ENCODE peak calls at places on chromosomes 5 and 9, in six cellular contexts. L is CD8-positive, alpha-beta T cell; N is choroid plexus epithelial cell; K is brain microvascular endothelial cell; X is A549; C is SK-N-SH. Q is an unnamed sample.

GRCh38 chr5:112869948-112870347 is 8.9 kb downstream of the SRP19 start:
- DNase-seq in L (no peak), N (no peak), K (no peak), X (no peak), C (no peak), Q (no peak)

GRCh38 chr5:137808503-137809135 is 54.5 kb upstream of the HNRNPA0 start:
- DNase-seq in L (no peak), N (peak; percentile 16), K (peak; percentile 13), X (no peak), C (no peak), Q (no peak)

GRCh38 chr5:170159101-170159698 is 53.5 kb downstream of the FOXI1 start:
- DNase-seq in L (no peak), N (peak; percentile 59), K (peak; percentile 70), X (peak; percentile 29), C (no peak), Q (no peak)

GRCh38 chr5:11239261-11239660 is 478.2 kb upstream of the DAP start:
- DNase-seq in L (no peak), N (no peak), K (no peak), X (no peak), C (no peak), Q (no peak)

GRCh38 chr9:69549310-69550202 is 122.6 kb downstream of the APBA1 start:
- DNase-seq in L (no peak), N (peak; percentile 62), K (peak; percentile 29), X (peak; percentile 21), C (peak; percentile 44), Q (no peak)

GRCh38 chr9:117412006-117412715 is 2.7 kb downstream of the ASTN2 start:
- DNase-seq in L (no peak), N (no peak), K (no peak), X (no peak), C (peak; percentile 55), Q (peak; percentile 52)

GRCh38 chr9:133471551-133472276 is 7.2 kb downstream of the SLC2A6 start:
- DNase-seq in L (no peak), N (no peak), K (no peak), X (no peak), C (no peak), Q (no peak)

GRCh38 chr9:91847576-91847975 is 102.5 kb downstream of the ROR2 start:
- DNase-seq in L (no peak), N (peak; percentile 71), K (peak; percentile 13), X (no peak), C (peak; percentile 44), Q (no peak)

GRCh38 chr5:76808142-76808691 is 10.6 kb upstream of the F2RL1 start:
- DNase-seq in L (no peak), N (peak; percentile 45), K (no peak), X (no peak), C (no peak), Q (no peak)

GRCh38 chr5:7850533-7851239 is at the start of gene CFAP90:
- DNase-seq in L (no peak), N (peak; percentile 66), K (peak; percentile 52), X (no peak), C (peak; percentile 94), Q (no peak)

GRCh38 chr5:158117467-158118165 is 258.7 kb upstream of the CLINT1 start:
- DNase-seq in L (no peak), N (no peak), K (no peak), X (no peak), C (no peak), Q (no peak)

GRCh38 chr9:134293576-134294227 is 32.6 kb upstream of the RXRA start:
- DNase-seq in L (no peak), N (peak; percentile 34), K (no peak), X (no peak), C (peak; percentile 92), Q (no peak)

GRCh38 chr9:17742065-17742464 is 163.2 kb downstream of the SH3GL2 start:
- DNase-seq in L (no peak), N (no peak), K (no peak), X (no peak), C (no peak), Q (no peak)

GRCh38 chr9:22079873-22080341 is 70.8 kb upstream of the CDKN2B start:
- DNase-seq in L (no peak), N (peak; percentile 94), K (no peak), X (no peak), C (no peak), Q (no peak)

GRCh38 chr5:143652104-143652700 is 159.8 kb upstream of the HMHB1 start:
- DNase-seq in L (no peak), N (peak; percentile 38), K (no peak), X (no peak), C (no peak), Q (no peak)

GRCh38 chr5:177098103-177098771 is 11.5 kb downstream of the FGFR4 start:
- DNase-seq in L (no peak), N (peak; percentile 28), K (no peak), X (no peak), C (peak; percentile 82), Q (no peak)

GRCh38 chr5:76701298-76701697 is 14.6 kb upstream of the F2R start:
- DNase-seq in L (no peak), N (peak; percentile 95), K (peak; percentile 89), X (no peak), C (no peak), Q (no peak)

GRCh38 chr9:28668158-28668557 is 1094.9 kb upstream of the C9orf72 start:
- DNase-seq in L (no peak), N (no peak), K (no peak), X (no peak), C (no peak), Q (no peak)

GRCh38 chr9:134981829-134982228 is 64.1 kb upstream of the FCN1 start:
- DNase-seq in L (no peak), N (no peak), K (no peak), X (no peak), C (no peak), Q (no peak)

GRCh38 chr5:145936401-145937131 is at the start of gene SH3RF2:
- DNase-seq in L (no peak), N (peak; percentile 91), K (peak; percentile 85), X (peak; percentile 88), C (no peak), Q (no peak)

GRCh38 chr9:120016231-120016630 is 563.7 kb downstream of the CDK5RAP2 start:
- DNase-seq in L (no peak), N (no peak), K (no peak), X (no peak), C (no peak), Q (no peak)

GRCh38 chr5:114065942-114066341 is 295.9 kb upstream of the KCNN2 start:
- DNase-seq in L (no peak), N (no peak), K (no peak), X (no peak), C (no peak), Q (no peak)

DNA sequence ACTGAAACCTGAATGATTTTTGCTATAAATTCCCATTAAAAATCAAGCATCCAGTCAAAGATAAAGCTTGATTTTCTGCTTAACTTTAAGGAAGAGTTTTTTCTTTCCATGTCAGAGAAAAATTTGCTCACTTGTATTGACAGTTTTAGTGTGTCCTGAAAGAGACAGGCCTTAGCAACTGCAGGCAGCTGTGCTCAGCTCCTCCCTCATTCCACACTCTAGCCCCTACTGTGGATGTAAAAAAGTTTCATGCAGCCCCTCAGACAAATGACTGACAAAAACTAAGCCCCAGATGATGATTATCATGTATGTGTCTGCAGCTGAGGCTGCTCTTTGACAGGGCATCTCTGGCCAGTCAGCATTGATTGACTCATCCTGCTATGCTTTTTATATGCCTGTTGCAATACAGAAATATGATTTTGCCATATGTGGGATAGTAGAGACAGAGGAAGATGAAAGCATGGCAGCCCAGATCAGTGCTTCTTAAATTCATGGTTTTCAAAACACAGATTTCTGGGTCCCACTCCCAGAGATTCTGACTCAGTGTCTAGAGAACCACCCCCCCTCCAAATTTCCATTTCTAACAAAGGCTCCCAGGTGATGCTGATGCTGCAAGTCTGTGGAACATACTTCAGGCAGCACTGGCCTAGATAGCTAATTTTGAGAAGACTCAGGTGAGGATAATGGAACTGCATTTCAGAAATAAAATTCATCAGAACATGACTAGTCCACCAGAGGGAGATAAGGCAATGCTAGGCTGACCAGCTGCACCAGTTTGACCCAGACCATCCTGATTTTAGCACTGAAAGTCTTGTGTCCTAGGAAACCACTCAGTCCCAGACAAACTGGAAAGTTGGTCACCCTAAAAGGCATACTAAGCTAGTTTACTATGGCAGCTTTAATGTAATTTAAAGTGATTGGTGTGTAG is 298.7 kb upstream of the KCNN2 start:
- DNase-seq in L (no peak), N (no peak), K (no peak), X (no peak), C (no peak), Q (no peak)
- TF ChIP-seq CTCF in L (no peak), N (peak; percentile 2), K (peak; percentile 5), X (no peak), C (no peak), Q (no peak)

DNA sequence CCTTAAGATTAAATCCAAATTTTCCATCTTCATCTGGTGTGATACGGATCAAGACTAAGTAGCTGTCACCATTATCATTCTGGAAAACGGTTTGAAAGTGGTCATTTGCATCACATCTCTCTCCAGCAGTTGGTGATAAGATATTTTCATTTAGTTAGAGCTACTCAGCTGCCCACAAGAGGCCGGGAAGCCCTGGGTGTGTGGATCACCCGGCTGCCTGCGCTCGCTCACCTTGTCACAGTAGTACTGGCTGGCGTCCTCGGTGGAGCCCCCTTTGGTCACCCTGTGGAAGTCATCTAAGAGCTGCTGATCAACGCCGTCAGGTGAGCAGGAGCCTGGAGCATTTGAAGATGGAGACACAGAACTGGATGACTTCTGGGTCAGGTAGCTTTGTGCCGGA is 88.1 kb downstream of the PTPN3 start:
- DNase-seq in L (no peak), N (no peak), K (no peak), X (no peak), C (peak; percentile 27), Q (no peak)
- TF ChIP-seq CTCF in L (no peak), N (peak; percentile 21), K (peak; percentile 34), X (no peak), C (peak; percentile 17), Q (no peak)

GRCh38 chr9:121896545-121896943 is 196.6 kb downstream of the TTLL11 start:
- DNase-seq in L (no peak), N (no peak), K (no peak), X (no peak), C (no peak), Q (no peak)

GRCh38 chr9:121895274-121895835 is 197.8 kb downstream of the TTLL11 start:
- DNase-seq in L (no peak), N (no peak), K (no peak), X (no peak), C (no peak), Q (no peak)

GRCh38 chr9:121893787-121894186 is 199.3 kb downstream of the TTLL11 start:
- DNase-seq in L (no peak), N (no peak), K (no peak), X (no peak), C (no peak), Q (no peak)

GRCh38 chr9:121897140-121897539 is 196.0 kb downstream of the TTLL11 start:
- DNase-seq in L (no peak), N (no peak), K (no peak), X (no peak), C (no peak), Q (no peak)

GRCh38 chr9:121895836-121896544 is 197.1 kb downstream of the TTLL11 start:
- DNase-seq in L (no peak), N (peak; percentile 59), K (no peak), X (no peak), C (no peak), Q (no peak)
- TF ChIP-seq CTCF in L (no peak), N (peak; percentile 16), K (no peak), X (no peak), C (no peak), Q (no peak)

DNA sequence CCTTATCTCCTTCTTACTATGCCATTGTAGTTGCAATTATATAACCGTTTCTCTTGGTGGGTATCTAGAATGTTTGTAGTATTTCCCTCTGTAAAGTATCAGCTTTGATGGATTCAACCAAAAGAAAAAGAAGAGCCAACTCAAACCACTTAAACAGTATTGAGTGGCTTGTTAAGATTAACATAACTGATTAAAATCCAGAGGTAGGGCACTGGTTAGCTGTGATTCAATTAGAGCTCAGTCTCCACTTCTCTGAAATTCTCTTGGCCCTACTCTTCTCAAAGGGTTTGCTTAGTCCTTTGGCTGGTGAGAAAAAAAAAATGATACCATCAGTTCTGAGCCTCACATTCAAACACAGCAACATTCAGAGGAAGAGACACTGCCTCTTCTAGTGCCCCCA is 37.0 kb downstream of the TYRP1 start:
- DNase-seq in L (no peak), N (no peak), K (no peak), X (no peak), C (peak; percentile 5), Q (no peak)
- TF ChIP-seq CTCF in L (no peak), N (no peak), K (no peak), X (no peak), C (no peak), Q (no peak)

Q was measured in D721Med.